ENCODE peak calls at places on chromosomes 4 and X, in four cellular contexts. H is K562, S is breast epithelium, T is HepG2. Y is an unnamed sample.
A peak's percentile ranks its signal among the peaks of the same experiment; 100 is the strongest.

GRCh38 chr4:36243355-36244256 is 708 bp downstream of the ARAP2 start:
- DNase-seq in H (no peak), S (peak; percentile 27), T (no peak), Y (no peak)

GRCh38 chr4:74217365-74217764 is 59.4 kb downstream of the MTHFD2L start:
- DNase-seq in H (peak; percentile 13), S (no peak), T (no peak), Y (no peak)

GRCh38 chr4:7845493-7846124 is 94.1 kb downstream of the AFAP1 start:
- DNase-seq in H (no peak), S (no peak), T (peak; percentile 19), Y (no peak)

GRCh38 chr4:124053872-124054538 is 657.4 kb downstream of the SPRY1 start:
- DNase-seq in H (no peak), S (no peak), T (no peak), Y (no peak)

GRCh38 chr4:82372502-82372873 is 1.3 kb downstream of the HNRNPD start:
- DNase-seq in H (peak; percentile 83), S (peak; percentile 30), T (no peak), Y (peak; percentile 79)

GRCh38 chr4:145130788-145131398 is 32.8 kb downstream of the ABCE1 start:
- DNase-seq in H (peak; percentile 3), S (no peak), T (no peak), Y (no peak)

GRCh38 chrX:154486396-154487207 is at the start of gene UBL4A:
- DNase-seq in H (peak; percentile 77), S (peak; percentile 74), T (no peak), Y (peak; percentile 88)

GRCh38 chr4:78666830-78667258 is 109.3 kb upstream of the BMP2K start:
- DNase-seq in H (no peak), S (no peak), T (no peak), Y (no peak)

GRCh38 chrX:11267311-11267910 is 25.8 kb upstream of the AMELX start:
- DNase-seq in H (no peak), S (no peak), T (peak; percentile 0), Y (no peak)

GRCh38 chr4:54233128-54233696 is 4.1 kb downstream of the PDGFRA start:
- DNase-seq in H (peak; percentile 68), S (peak; percentile 60), T (peak; percentile 55), Y (peak; percentile 94)

GRCh38 chr4:103306870-103307345 is 108.8 kb upstream of the CENPE start:
- DNase-seq in H (no peak), S (no peak), T (peak; percentile 82), Y (no peak)

GRCh38 chrX:18617351-18617750 is 54.6 kb downstream of the RS1 start:
- DNase-seq in H (no peak), S (no peak), T (peak; percentile 82), Y (no peak)

GRCh38 chr4:18917689-18918088 is 896.1 kb upstream of the LCORL start:
- DNase-seq in H (no peak), S (no peak), T (no peak), Y (no peak)

GRCh38 chrX:29662759-29663503 is 552.4 kb upstream of the MAGEB2 start:
- DNase-seq in H (peak; percentile 1), S (no peak), T (peak; percentile 1), Y (no peak)

GRCh38 chr4:80202190-80202711 is 4.9 kb downstream of the PRDM8 start:
- DNase-seq in H (no peak), S (peak; percentile 54), T (no peak), Y (peak; percentile 97)

GRCh38 chr4:13527983-13528822 is 16.1 kb downstream of the NKX3-2 start:
- DNase-seq in H (no peak), S (no peak), T (no peak), Y (peak; percentile 79)

GRCh38 chrX:54808109-54808604 is 612 bp downstream of the MAGED2 start:
- DNase-seq in H (peak; percentile 54), S (peak; percentile 54), T (peak; percentile 2), Y (peak; percentile 89)

GRCh38 chr4:158356331-158356730 is 146.0 kb downstream of the TMEM144 start:
- DNase-seq in H (no peak), S (no peak), T (no peak), Y (no peak)

GRCh38 chrX:50863471-50863870 is 47.1 kb upstream of the BMP15 start:
- DNase-seq in H (no peak), S (no peak), T (no peak), Y (no peak)

DNA sequence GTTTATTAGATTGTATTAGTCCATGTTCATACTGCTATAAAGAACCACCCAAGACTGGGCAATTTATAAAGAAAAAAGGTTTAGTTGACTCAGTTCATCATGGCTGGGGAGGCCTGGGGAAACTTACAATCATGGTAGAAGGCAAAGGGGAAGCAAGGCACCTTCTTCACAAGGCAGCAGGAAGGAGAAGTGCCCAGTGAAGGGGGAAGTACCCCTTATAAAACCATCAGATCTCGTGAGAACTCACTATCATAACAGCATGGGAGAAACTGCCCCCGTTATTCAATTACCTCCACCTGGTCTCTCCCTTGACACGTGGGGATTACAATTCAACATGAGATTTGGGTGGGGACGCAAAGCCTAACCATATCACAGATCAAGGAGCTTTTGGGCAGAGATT is 8.1 kb upstream of the HSD17B13 start:
- DNase-seq in H (no peak), S (no peak), T (no peak), Y (no peak)
- TF ChIP-seq POLR2AphosphoS5 in H (no peak), S (no peak), T (no peak), Y (no peak)

GRCh38 chr4:149755969-149756368 is 59.7 kb downstream of the IQCM start:
- DNase-seq in H (no peak), S (no peak), T (no peak), Y (no peak)
- H3K4me1 ChIP-seq in H (no peaks in the 10 kb centered on the region), S (no peaks in the 10 kb centered on the region), T (no peaks in the 10 kb centered on the region), Y (no peaks in the 10 kb centered on the region)

GRCh38 chrX:123859409-123859827 is 435 bp upstream of the XIAP start:
- DNase-seq in H (no peak), S (no peak), T (no peak), Y (no peak)

GRCh38 chrX:123859828-123860505 is at the start of gene XIAP:
- DNase-seq in H (peak; percentile 90), S (peak; percentile 75), T (peak; percentile 82), Y (peak; percentile 94)

GRCh38 chrX:123860983-123861382 is 1.1 kb downstream of the XIAP start:
- DNase-seq in H (peak; percentile 51), S (no peak), T (no peak), Y (no peak)

DNA sequence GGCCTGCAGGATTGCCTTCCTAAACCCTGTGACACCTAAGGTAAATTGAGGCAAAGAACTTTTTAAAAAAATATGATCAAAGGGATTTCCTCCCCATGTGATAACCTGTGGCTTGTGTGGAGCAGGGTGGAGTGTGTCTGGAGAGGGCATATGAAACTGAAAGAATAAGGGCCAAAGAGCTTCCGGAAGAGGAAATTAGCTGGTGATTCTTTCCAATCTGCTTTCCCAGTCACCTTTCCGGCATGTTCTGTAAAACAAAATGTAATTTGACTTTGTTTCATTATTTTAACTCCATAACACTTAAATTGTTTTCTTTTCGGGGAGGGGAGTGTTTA is 620 bp downstream of the XIAP start:
- DNase-seq in H (no peak), S (no peak), T (peak; percentile 29), Y (no peak)
- TF ChIP-seq POLR2AphosphoS5 in H (no peak), S (no peak), T (no peak), Y (no peak)

DNA sequence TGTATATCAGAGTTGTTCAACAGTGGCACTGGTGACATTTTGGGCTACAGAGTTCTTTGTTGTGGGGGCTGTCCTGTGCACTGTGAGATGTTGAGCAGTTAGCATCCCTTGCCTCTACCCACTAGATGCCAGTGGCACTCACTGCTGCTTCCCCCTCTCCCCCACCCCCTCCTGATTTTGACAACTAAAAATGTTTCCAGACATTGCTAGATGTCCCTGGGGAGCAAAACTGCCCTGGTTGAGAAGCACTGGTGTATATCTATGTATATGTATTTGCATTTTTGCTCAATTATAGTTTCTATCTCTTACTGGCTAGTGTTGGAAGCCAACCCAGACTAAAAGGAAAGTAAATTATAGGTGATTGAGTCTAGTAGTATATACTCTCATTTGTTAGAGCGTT is 2.4 kb downstream of the TMEM131L start:
- DNase-seq in H (no peak), S (no peak), T (no peak), Y (no peak)
- H3K4me1 ChIP-seq in H (peaks cover 37% of the 10 kb centered on the region), S (no peaks in the 10 kb centered on the region), T (peaks cover 26% of the 10 kb centered on the region), Y (peaks cover 82% of the 10 kb centered on the region)